ENCODE peak calls at places on chromosomes 1 and 21, in six cellular contexts. One of them, this sample, is unnamed.

GRCh38 chr1:8847990-8848389 is 30.5 kb downstream of the ENO1 start:
- DNase-seq in globus pallidus: peak; percentile 37
- DNase-seq in omental fat pad: no peak
- DNase-seq in skeletal muscle cell: peak; percentile 36
- DNase-seq in HL-60: no peak
- DNase-seq in NCI-H2081: peak; percentile 40
- DNase-seq in this sample: no peak

GRCh38 chr1:33131191-33131590 is 50.2 kb downstream of the AZIN2 start:
- DNase-seq in omental fat pad: no peak
- DNase-seq in HL-60: no peak
- DNase-seq in globus pallidus: no peak
- DNase-seq in NCI-H2081: no peak
- DNase-seq in skeletal muscle cell: no peak
- DNase-seq in this sample: no peak

GRCh38 chr1:1929639-1930545 is 10.8 kb upstream of the TMEM52 start:
- DNase-seq in skeletal muscle cell: no peak
- DNase-seq in omental fat pad: no peak
- DNase-seq in globus pallidus: no peak
- DNase-seq in NCI-H2081: no peak
- DNase-seq in HL-60: no peak
- DNase-seq in this sample: no peak

GRCh38 chr1:68168545-68169065 is 63.7 kb downstream of the WLS start:
- DNase-seq in NCI-H2081: no peak
- DNase-seq in skeletal muscle cell: no peak
- DNase-seq in omental fat pad: no peak
- DNase-seq in HL-60: no peak
- DNase-seq in globus pallidus: no peak
- DNase-seq in this sample: no peak

GRCh38 chr1:235758931-235759330 is 107.8 kb downstream of the LYST start:
- DNase-seq in HL-60: no peak
- DNase-seq in NCI-H2081: peak; percentile 55
- DNase-seq in omental fat pad: no peak
- DNase-seq in globus pallidus: no peak
- DNase-seq in skeletal muscle cell: peak; percentile 19
- DNase-seq in this sample: no peak

GRCh38 chr1:28499553-28499952 is 6.3 kb upstream of the RCC1 start:
- DNase-seq in globus pallidus: no peak
- DNase-seq in skeletal muscle cell: no peak
- DNase-seq in HL-60: no peak
- DNase-seq in NCI-H2081: no peak
- DNase-seq in omental fat pad: no peak
- DNase-seq in this sample: no peak

GRCh38 chr21:15015622-15016471 is 49.0 kb downstream of the NRIP1 start:
- DNase-seq in skeletal muscle cell: peak; percentile 56
- DNase-seq in NCI-H2081: no peak
- DNase-seq in globus pallidus: no peak
- DNase-seq in omental fat pad: no peak
- DNase-seq in HL-60: no peak
- DNase-seq in this sample: no peak

GRCh38 chr21:42200906-42201614 is 17.9 kb upstream of the ABCG1 start:
- DNase-seq in globus pallidus: no peak
- DNase-seq in NCI-H2081: no peak
- DNase-seq in HL-60: no peak
- DNase-seq in omental fat pad: no peak
- DNase-seq in skeletal muscle cell: no peak
- DNase-seq in this sample: no peak

GRCh38 chr1:233723387-233723786 is 109.5 kb downstream of the KCNK1 start:
- DNase-seq in HL-60: no peak
- DNase-seq in globus pallidus: no peak
- DNase-seq in omental fat pad: no peak
- DNase-seq in skeletal muscle cell: no peak
- DNase-seq in NCI-H2081: no peak
- DNase-seq in this sample: no peak

GRCh38 chr1:161131721-161132409 is 602 bp downstream of the DEDD start:
- DNase-seq in skeletal muscle cell: no peak
- DNase-seq in NCI-H2081: no peak
- DNase-seq in HL-60: no peak
- DNase-seq in globus pallidus: no peak
- DNase-seq in omental fat pad: no peak
- DNase-seq in this sample: no peak

GRCh38 chr1:211731456-211732275 is 56.2 kb upstream of the NEK2 start:
- DNase-seq in omental fat pad: no peak
- DNase-seq in globus pallidus: no peak
- DNase-seq in NCI-H2081: no peak
- DNase-seq in skeletal muscle cell: no peak
- DNase-seq in HL-60: no peak
- DNase-seq in this sample: no peak

GRCh38 chr1:160157174-160157573 is 5.8 kb downstream of the ATP1A4 start:
- DNase-seq in NCI-H2081: no peak
- DNase-seq in skeletal muscle cell: no peak
- DNase-seq in globus pallidus: no peak
- DNase-seq in HL-60: no peak
- DNase-seq in omental fat pad: no peak
- DNase-seq in this sample: no peak

GRCh38 chr1:22886211-22886610 is 86.5 kb downstream of the LACTBL1 start:
- DNase-seq in omental fat pad: no peak
- DNase-seq in NCI-H2081: no peak
- DNase-seq in skeletal muscle cell: no peak
- DNase-seq in globus pallidus: no peak
- DNase-seq in HL-60: no peak
- DNase-seq in this sample: no peak

GRCh38 chr1:115781343-115781742 is 12.8 kb upstream of the CASQ2 start:
- DNase-seq in HL-60: no peak
- DNase-seq in globus pallidus: no peak
- DNase-seq in skeletal muscle cell: peak; percentile 76
- DNase-seq in NCI-H2081: no peak
- DNase-seq in omental fat pad: no peak
- DNase-seq in this sample: no peak

GRCh38 chr1:15426492-15427279 is 11.6 kb upstream of the CTRC start:
- DNase-seq in NCI-H2081: no peak
- DNase-seq in HL-60: no peak
- DNase-seq in omental fat pad: no peak
- DNase-seq in globus pallidus: no peak
- DNase-seq in skeletal muscle cell: no peak
- DNase-seq in this sample: no peak

GRCh38 chr1:177442580-177442979 is 271.8 kb downstream of the BRINP2 start:
- DNase-seq in HL-60: no peak
- DNase-seq in globus pallidus: no peak
- DNase-seq in NCI-H2081: peak; percentile 44
- DNase-seq in skeletal muscle cell: no peak
- DNase-seq in omental fat pad: no peak
- DNase-seq in this sample: no peak

GRCh38 chr1:31073044-31073443 is 7.5 kb upstream of the PUM1 start:
- DNase-seq in omental fat pad: no peak
- DNase-seq in skeletal muscle cell: no peak
- DNase-seq in HL-60: no peak
- DNase-seq in NCI-H2081: no peak
- DNase-seq in globus pallidus: no peak
- DNase-seq in this sample: no peak

GRCh38 chr1:160400284-160400645 is at the start of gene VANGL2:
- DNase-seq in NCI-H2081: peak; percentile 55
- DNase-seq in omental fat pad: no peak
- DNase-seq in globus pallidus: peak; percentile 82
- DNase-seq in HL-60: no peak
- DNase-seq in skeletal muscle cell: no peak
- DNase-seq in this sample: peak; percentile 95